ENCODE peak calls at places on chromosomes 5 and 9, in ten cellular contexts. B is choroid plexus epithelial cell; P is substantia nigra; N is NCI-H1694 treated with DMSO at 0.1 percent for 48 hours; Z is NCI-H1417 treated with DMSO at 0.1 percent for 48 hours; A is activated T-helper 1 cell treated with anti-CD3 and anti-CD28 coated beads, Interleukin-12 subunit alpha, Interleukin-12 subunit beta, Interleukin-2, Interleukin-4 antibody, amounts not matched to agents 30 ng/mL and 10 ng/mL and 1 ng/mL, durations not matched to agents 14 hours and 24 hours and 36 hours; E is ELR; L is GM18507; T is NCI-H345; Y is T-helper 17 cell. K is an unnamed sample.
A peak's percentile ranks its signal among the peaks of the same experiment; 100 is the strongest.

GRCh38 chr9:133154097-133154989 is 9.4 kb downstream of the GBGT1 start:
- DNase-seq in T (no peak), Z (no peak), P (no peak), L (no peak), Y (no peak), E (no peak), B (no peak), N (no peak), A (no peak), K (no peak)

GRCh38 chr5:112684737-112685136 is 52.9 kb upstream of the APC start:
- DNase-seq in Z (no peak), Y (no peak), A (no peak), L (no peak), P (no peak), B (peak; percentile 8), T (no peak), E (peak; percentile 74), N (no peak), K (no peak)

GRCh38 chr9:110316255-110316921 is 21.3 kb downstream of the TXNDC8 start:
- DNase-seq in N (no peak), L (peak; percentile 29), Y (no peak), Z (no peak), P (no peak), A (no peak), B (peak; percentile 33), E (no peak), T (peak; percentile 20), K (peak; percentile 10)

GRCh38 chr5:132086277-132086794 is 12.7 kb downstream of the CSF2 start:
- DNase-seq in P (no peak), L (no peak), T (no peak), Y (no peak), Z (no peak), N (peak; percentile 75), E (peak; percentile 99), B (peak; percentile 86), A (no peak), K (no peak)

GRCh38 chr5:88391116-88391515 is 122.5 kb upstream of the TMEM161B start:
- DNase-seq in N (no peak), P (no peak), E (no peak), T (no peak), Y (no peak), A (no peak), B (no peak), L (no peak), Z (no peak), K (no peak)

GRCh38 chr5:35438288-35438687 is 179.4 kb upstream of the SPEF2 start:
- DNase-seq in L (no peak), N (no peak), T (no peak), Z (no peak), B (no peak), E (no peak), P (no peak), A (no peak), Y (no peak), K (no peak)

GRCh38 chr9:114936566-114936965 is 6.2 kb upstream of the TNFSF8 start:
- DNase-seq in Z (no peak), A (no peak), T (no peak), E (no peak), L (no peak), P (no peak), Y (no peak), B (peak; percentile 7), N (no peak), K (no peak)

GRCh38 chr5:176492431-176492830 is 44.2 kb downstream of the FAF2 start:
- DNase-seq in Z (no peak), T (no peak), N (no peak), P (no peak), B (peak; percentile 48), L (no peak), E (peak; percentile 35), Y (no peak), A (no peak), K (no peak)

GRCh38 chr9:108889649-108890067 is 27.6 kb downstream of the ACTL7A start:
- DNase-seq in T (no peak), Z (no peak), A (no peak), N (no peak), L (no peak), Y (no peak), E (peak; percentile 59), P (no peak), B (peak; percentile 78), K (no peak)

GRCh38 chr5:174340221-174340620 is 294.7 kb downstream of the NSG2 start:
- DNase-seq in N (no peak), Y (no peak), B (no peak), E (no peak), A (no peak), P (no peak), L (no peak), T (no peak), Z (no peak), K (no peak)

GRCh38 chr9:106864533-106865143 is 1.7 kb downstream of the ZNF462 start:
- DNase-seq in L (no peak), N (peak; percentile 21), E (peak; percentile 54), Z (no peak), P (no peak), B (peak; percentile 53), A (no peak), T (peak; percentile 30), Y (no peak), K (no peak)

K was measured in naive B cell.